ENCODE peak calls at places on chromosomes 2 and 18, in five cellular contexts. One of them, this sample, is unnamed.

GRCh38 chr2:129857200-129857599 is 122.3 kb upstream of the RAB6C start:
- DNase-seq in nephron progenitor cell: no peak
- DNase-seq in MCF 10A: peak
- DNase-seq in foreskin fibroblast: no peak
- DNase-seq in lower lobe of right lung: no peak
- DNase-seq in this sample: no peak

GRCh38 chr18:59606193-59607175 is 90.7 kb downstream of the CCBE1 start:
- DNase-seq in nephron progenitor cell: no peak
- DNase-seq in MCF 10A: no peak
- DNase-seq in foreskin fibroblast: peak
- DNase-seq in lower lobe of right lung: no peak
- DNase-seq in this sample: no peak

GRCh38 chr18:79484661-79485621 is 89.2 kb downstream of the NFATC1 start:
- DNase-seq in nephron progenitor cell: peak
- DNase-seq in MCF 10A: no peak
- DNase-seq in foreskin fibroblast: peak
- DNase-seq in lower lobe of right lung: peak
- DNase-seq in this sample: peak

GRCh38 chr18:36446059-36446458 is 148.5 kb downstream of the FHOD3 start:
- DNase-seq in nephron progenitor cell: no peak
- DNase-seq in MCF 10A: peak
- DNase-seq in foreskin fibroblast: no peak
- DNase-seq in lower lobe of right lung: no peak
- DNase-seq in this sample: no peak

GRCh38 chr2:97764559-97765263 is 51.3 kb downstream of the ZAP70 start:
- DNase-seq in nephron progenitor cell: no peak
- DNase-seq in MCF 10A: no peak
- DNase-seq in foreskin fibroblast: no peak
- DNase-seq in lower lobe of right lung: no peak
- DNase-seq in this sample: no peak

GRCh38 chr18:2324459-2324858 is 246.8 kb downstream of the METTL4 start:
- DNase-seq in nephron progenitor cell: no peak
- DNase-seq in MCF 10A: no peak
- DNase-seq in foreskin fibroblast: no peak
- DNase-seq in lower lobe of right lung: no peak
- DNase-seq in this sample: no peak

GRCh38 chr2:70070557-70071268 is 16.6 kb upstream of the PCBP1 start:
- DNase-seq in nephron progenitor cell: peak
- DNase-seq in MCF 10A: peak
- DNase-seq in foreskin fibroblast: peak
- DNase-seq in lower lobe of right lung: peak
- DNase-seq in this sample: peak

GRCh38 chr18:789397-789796 is 22.6 kb downstream of the YES1 start:
- DNase-seq in nephron progenitor cell: no peak
- DNase-seq in MCF 10A: no peak
- DNase-seq in foreskin fibroblast: no peak
- DNase-seq in lower lobe of right lung: no peak
- DNase-seq in this sample: no peak

GRCh38 chr18:42583197-42583776 is 532.2 kb downstream of the RIT2 start:
- DNase-seq in nephron progenitor cell: no peak
- DNase-seq in MCF 10A: peak
- DNase-seq in foreskin fibroblast: no peak
- DNase-seq in lower lobe of right lung: no peak
- DNase-seq in this sample: no peak

GRCh38 chr2:137947714-137948336 is 16.4 kb upstream of the HNMT start:
- DNase-seq in nephron progenitor cell: peak
- DNase-seq in MCF 10A: peak
- DNase-seq in foreskin fibroblast: peak
- DNase-seq in lower lobe of right lung: peak
- DNase-seq in this sample: peak

GRCh38 chr18:76697441-76697901 is 124.9 kb upstream of the ZNF236 start:
- DNase-seq in nephron progenitor cell: peak
- DNase-seq in MCF 10A: no peak
- DNase-seq in foreskin fibroblast: peak
- DNase-seq in lower lobe of right lung: no peak
- DNase-seq in this sample: peak

GRCh38 chr18:40877096-40877495 is 1077.9 kb upstream of the PIK3C3 start:
- DNase-seq in nephron progenitor cell: no peak
- DNase-seq in MCF 10A: peak
- DNase-seq in foreskin fibroblast: peak
- DNase-seq in lower lobe of right lung: no peak
- DNase-seq in this sample: no peak

GRCh38 chr2:156565066-156565710 is 129.0 kb downstream of the GPD2 start:
- DNase-seq in nephron progenitor cell: no peak
- DNase-seq in MCF 10A: no peak
- DNase-seq in foreskin fibroblast: peak
- DNase-seq in lower lobe of right lung: no peak
- DNase-seq in this sample: no peak

GRCh38 chr2:99984781-99985525 is 157.4 kb downstream of the AFF3 start:
- DNase-seq in nephron progenitor cell: no peak
- DNase-seq in MCF 10A: no peak
- DNase-seq in foreskin fibroblast: no peak
- DNase-seq in lower lobe of right lung: no peak
- DNase-seq in this sample: no peak

GRCh38 chr2:233247744-233248143 is 3.7 kb upstream of the ATG16L1 start:
- DNase-seq in nephron progenitor cell: no peak
- DNase-seq in MCF 10A: peak
- DNase-seq in foreskin fibroblast: peak
- DNase-seq in lower lobe of right lung: no peak
- DNase-seq in this sample: no peak

GRCh38 chr18:79523738-79524180 is 128.0 kb downstream of the NFATC1 start:
- DNase-seq in nephron progenitor cell: no peak
- DNase-seq in MCF 10A: no peak
- DNase-seq in foreskin fibroblast: no peak
- DNase-seq in lower lobe of right lung: no peak
- DNase-seq in this sample: peak

GRCh38 chr2:240586919-240587800 is 626 bp downstream of the CAPN10 start:
- DNase-seq in nephron progenitor cell: peak
- DNase-seq in MCF 10A: peak
- DNase-seq in foreskin fibroblast: no peak
- DNase-seq in lower lobe of right lung: peak
- DNase-seq in this sample: no peak

GRCh38 chr2:201122276-201122675 is 6.3 kb downstream of the CFLAR start:
- DNase-seq in nephron progenitor cell: no peak
- DNase-seq in MCF 10A: no peak
- DNase-seq in foreskin fibroblast: peak
- DNase-seq in lower lobe of right lung: no peak
- DNase-seq in this sample: no peak

GRCh38 chr18:70359071-70359470 is 70.2 kb downstream of the SOCS6 start:
- DNase-seq in nephron progenitor cell: no peak
- DNase-seq in MCF 10A: no peak
- DNase-seq in foreskin fibroblast: no peak
- DNase-seq in lower lobe of right lung: no peak
- DNase-seq in this sample: no peak

GRCh38 chr18:53153800-53154199 is 813.8 kb downstream of the DCC start:
- DNase-seq in nephron progenitor cell: no peak
- DNase-seq in MCF 10A: no peak
- DNase-seq in foreskin fibroblast: no peak
- DNase-seq in lower lobe of right lung: no peak
- DNase-seq in this sample: no peak

GRCh38 chr2:10009811-10010781 is 33.3 kb upstream of the KLF11 start:
- DNase-seq in nephron progenitor cell: no peak
- DNase-seq in MCF 10A: no peak
- DNase-seq in foreskin fibroblast: peak
- DNase-seq in lower lobe of right lung: peak
- DNase-seq in this sample: no peak

GRCh38 chr2:12957251-12957650 is 240.5 kb downstream of the TRIB2 start:
- DNase-seq in nephron progenitor cell: no peak
- DNase-seq in MCF 10A: no peak
- DNase-seq in foreskin fibroblast: no peak
- DNase-seq in lower lobe of right lung: no peak
- DNase-seq in this sample: no peak

GRCh38 chr2:160228141-160228963 is 28.3 kb upstream of the ITGB6 start:
- DNase-seq in nephron progenitor cell: no peak
- DNase-seq in MCF 10A: peak
- DNase-seq in foreskin fibroblast: peak
- DNase-seq in lower lobe of right lung: no peak
- DNase-seq in this sample: no peak

GRCh38 chr2:174681983-174682577 is 82.2 kb downstream of the CHRNA1 start:
- DNase-seq in nephron progenitor cell: peak
- DNase-seq in MCF 10A: no peak
- DNase-seq in foreskin fibroblast: no peak
- DNase-seq in lower lobe of right lung: peak
- DNase-seq in this sample: peak

GRCh38 chr2:85413592-85414421 is 3.6 kb upstream of the CAPG start:
- DNase-seq in nephron progenitor cell: peak
- DNase-seq in MCF 10A: peak
- DNase-seq in foreskin fibroblast: peak
- DNase-seq in lower lobe of right lung: no peak
- DNase-seq in this sample: peak

GRCh38 chr2:73070651-73071451 is 661 bp downstream of the SFXN5 start:
- DNase-seq in nephron progenitor cell: peak
- DNase-seq in MCF 10A: peak
- DNase-seq in foreskin fibroblast: peak
- DNase-seq in lower lobe of right lung: peak
- DNase-seq in this sample: peak

GRCh38 chr2:147603434-147604225 is 241.2 kb upstream of the ACVR2A start:
- DNase-seq in nephron progenitor cell: no peak
- DNase-seq in MCF 10A: no peak
- DNase-seq in foreskin fibroblast: no peak
- DNase-seq in lower lobe of right lung: no peak
- DNase-seq in this sample: no peak

GRCh38 chr18:22168360-22168921 is 948 bp upstream of the GATA6 start:
- DNase-seq in nephron progenitor cell: peak
- DNase-seq in MCF 10A: no peak
- DNase-seq in foreskin fibroblast: no peak
- DNase-seq in lower lobe of right lung: no peak
- DNase-seq in this sample: peak
- TF ChIP-seq CTCF in nephron progenitor cell: no peak
- TF ChIP-seq CTCF in MCF 10A: no peak
- TF ChIP-seq CTCF in foreskin fibroblast: no peak
- TF ChIP-seq CTCF in lower lobe of right lung: no peak
- TF ChIP-seq CTCF in this sample: no peak

DNA sequence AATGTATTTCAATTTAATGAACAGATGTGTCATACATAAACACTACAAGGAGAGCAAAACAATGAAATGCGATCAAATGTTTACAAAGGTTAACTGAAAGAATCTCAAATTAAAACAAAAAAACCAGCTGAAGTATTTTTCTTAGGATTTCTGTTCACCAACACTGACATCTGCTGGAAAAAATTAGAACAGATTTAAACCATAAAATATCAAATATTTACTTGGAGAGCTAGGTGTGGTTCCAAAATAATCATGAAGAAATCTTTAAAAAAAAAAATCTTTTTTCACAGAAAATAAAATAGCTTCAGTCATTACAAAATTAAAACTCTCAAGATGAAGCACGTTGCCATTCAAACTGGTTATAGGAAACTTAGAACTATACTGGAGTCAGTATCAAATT is 13.8 kb downstream of the MMADHC start:
- DNase-seq in nephron progenitor cell: no peak
- DNase-seq in MCF 10A: no peak
- DNase-seq in foreskin fibroblast: no peak
- DNase-seq in lower lobe of right lung: no peak
- DNase-seq in this sample: no peak
- TF ChIP-seq CTCF in nephron progenitor cell: peak
- TF ChIP-seq CTCF in MCF 10A: peak
- TF ChIP-seq CTCF in foreskin fibroblast: peak
- TF ChIP-seq CTCF in lower lobe of right lung: peak
- TF ChIP-seq CTCF in this sample: peak

GRCh38 chr2:219076253-219076652 is 15.5 kb upstream of the IHH start:
- DNase-seq in nephron progenitor cell: no peak
- DNase-seq in MCF 10A: no peak
- DNase-seq in foreskin fibroblast: no peak
- DNase-seq in lower lobe of right lung: no peak
- DNase-seq in this sample: no peak

GRCh38 chr2:219071189-219071816 is 10.6 kb upstream of the IHH start:
- DNase-seq in nephron progenitor cell: no peak
- DNase-seq in MCF 10A: peak
- DNase-seq in foreskin fibroblast: no peak
- DNase-seq in lower lobe of right lung: no peak
- DNase-seq in this sample: no peak

GRCh38 chr2:219072741-219073140 is 12.0 kb upstream of the IHH start:
- DNase-seq in nephron progenitor cell: no peak
- DNase-seq in MCF 10A: no peak
- DNase-seq in foreskin fibroblast: no peak
- DNase-seq in lower lobe of right lung: no peak
- DNase-seq in this sample: no peak

GRCh38 chr2:219078126-219078525 is 17.4 kb upstream of the IHH start:
- DNase-seq in nephron progenitor cell: no peak
- DNase-seq in MCF 10A: no peak
- DNase-seq in foreskin fibroblast: no peak
- DNase-seq in lower lobe of right lung: no peak
- DNase-seq in this sample: no peak

DNA sequence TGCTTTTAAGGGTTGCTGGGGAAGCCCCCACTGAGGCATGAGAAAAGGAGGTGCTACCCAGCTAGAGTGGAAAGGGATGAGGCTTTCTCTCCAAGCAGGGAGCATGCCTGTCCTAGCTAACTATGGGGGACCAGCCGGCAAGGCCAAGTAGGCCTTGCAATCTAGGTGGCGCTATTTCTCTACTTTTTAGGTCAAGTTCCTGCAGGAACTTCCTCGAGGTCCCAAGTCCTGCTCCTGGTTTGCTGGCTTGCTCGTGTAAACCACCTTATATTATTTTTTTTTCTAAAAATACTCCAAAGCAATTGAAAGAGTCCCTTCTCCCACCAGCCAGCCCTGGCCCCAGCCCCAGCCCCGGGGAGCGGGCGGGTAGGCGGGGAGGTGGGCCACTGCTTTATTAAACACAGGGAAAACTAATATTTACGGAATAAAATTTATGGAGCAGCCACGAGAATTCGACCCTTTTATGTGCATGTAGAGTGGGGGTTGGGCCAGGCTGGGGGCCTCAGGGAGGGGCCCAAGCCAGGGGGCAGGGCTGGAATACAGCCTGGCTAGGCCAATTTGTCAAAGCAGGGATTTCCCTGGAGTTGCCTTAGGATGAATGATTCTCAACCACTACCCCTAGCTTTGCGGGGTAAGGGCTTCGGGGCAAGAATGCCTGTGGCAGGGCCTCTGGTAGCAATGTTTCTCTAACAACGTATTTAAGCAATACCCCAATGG is 12.8 kb upstream of the IHH start:
- DNase-seq in nephron progenitor cell: peak
- DNase-seq in MCF 10A: peak
- DNase-seq in foreskin fibroblast: peak
- DNase-seq in lower lobe of right lung: no peak
- DNase-seq in this sample: peak
- TF ChIP-seq CTCF in nephron progenitor cell: peak
- TF ChIP-seq CTCF in MCF 10A: peak
- TF ChIP-seq CTCF in foreskin fibroblast: peak
- TF ChIP-seq CTCF in lower lobe of right lung: peak
- TF ChIP-seq CTCF in this sample: peak

GRCh38 chr2:19358242-19359020 is at the start of gene OSR1:
- DNase-seq in nephron progenitor cell: peak
- DNase-seq in MCF 10A: peak
- DNase-seq in foreskin fibroblast: peak
- DNase-seq in lower lobe of right lung: no peak
- DNase-seq in this sample: no peak
- TF ChIP-seq CTCF in nephron progenitor cell: no peak
- TF ChIP-seq CTCF in MCF 10A: no peak
- TF ChIP-seq CTCF in foreskin fibroblast: no peak
- TF ChIP-seq CTCF in lower lobe of right lung: no peak
- TF ChIP-seq CTCF in this sample: no peak

GRCh38 chr2:230814616-230815015 is 50.1 kb upstream of the ITM2C start:
- DNase-seq in nephron progenitor cell: no peak
- DNase-seq in MCF 10A: peak
- DNase-seq in foreskin fibroblast: no peak
- DNase-seq in lower lobe of right lung: no peak
- DNase-seq in this sample: no peak
- TF ChIP-seq CTCF in nephron progenitor cell: peak
- TF ChIP-seq CTCF in MCF 10A: peak
- TF ChIP-seq CTCF in foreskin fibroblast: peak
- TF ChIP-seq CTCF in lower lobe of right lung: peak
- TF ChIP-seq CTCF in this sample: peak

GRCh38 chr2:8374782-8375181 is 307.1 kb upstream of the ID2 start:
- DNase-seq in nephron progenitor cell: no peak
- DNase-seq in MCF 10A: no peak
- DNase-seq in foreskin fibroblast: no peak
- DNase-seq in lower lobe of right lung: no peak
- DNase-seq in this sample: no peak
- TF ChIP-seq CTCF in nephron progenitor cell: no peak
- TF ChIP-seq CTCF in MCF 10A: no peak
- TF ChIP-seq CTCF in foreskin fibroblast: no peak
- TF ChIP-seq CTCF in lower lobe of right lung: no peak
- TF ChIP-seq CTCF in this sample: no peak

This sample was measured in endothelial cell.